ENCODE peak calls at places on chromosome 3, in eight cellular contexts. Z is AG09319, M is nephron progenitor cell, I is omental fat pad, B is OCI-LY7, T is neural crest cell, O is sigmoid colon, G is astrocyte of the spinal cord. E is an unnamed sample.

GRCh38 chr3:81723732-81724313 is 37.6 kb downstream of the GBE1 start:
- DNase-seq in I (no peak), Z (no peak), O (no peak), G (peak; percentile 69), M (no peak), B (no peak), T (no peak), E (no peak)

GRCh38 chr3:146350852-146351251 is 99.9 kb upstream of the PLSCR4 start:
- DNase-seq in M (no peak), O (no peak), G (no peak), I (no peak), Z (no peak), T (no peak), B (no peak), E (no peak)

GRCh38 chr3:106299300-106300098 is 430.7 kb upstream of the CBLB start:
- DNase-seq in G (peak; percentile 46), M (no peak), I (no peak), Z (peak; percentile 19), O (no peak), T (no peak), B (no peak), E (no peak)

GRCh38 chr3:168722091-168722490 is 626.4 kb upstream of the GOLIM4 start:
- DNase-seq in G (peak; percentile 39), O (no peak), I (no peak), Z (no peak), T (no peak), B (no peak), M (no peak), E (no peak)

GRCh38 chr3:5645311-5646029 is 458.0 kb downstream of the EDEM1 start:
- DNase-seq in Z (no peak), T (no peak), B (no peak), M (no peak), O (no peak), I (no peak), G (no peak), E (no peak)

GRCh38 chr3:163490119-163490518 is 1588.2 kb downstream of the SI start:
- DNase-seq in G (peak; percentile 28), I (no peak), O (no peak), M (peak; percentile 51), Z (peak; percentile 0), B (peak; percentile 21), T (peak; percentile 21), E (no peak)

GRCh38 chr3:134363381-134363755 is 10.9 kb downstream of the AMOTL2 start:
- DNase-seq in O (peak; percentile 57), M (no peak), T (no peak), G (no peak), B (no peak), I (no peak), Z (no peak), E (no peak)

GRCh38 chr3:184737063-184737462 is 25.2 kb upstream of the MAGEF1 start:
- DNase-seq in G (no peak), I (no peak), T (no peak), O (no peak), M (no peak), Z (no peak), B (no peak), E (peak; percentile 53)

GRCh38 chr3:136350557-136350956 is 100.4 kb downstream of the PCCB start:
- DNase-seq in B (no peak), M (no peak), G (peak; percentile 30), I (no peak), T (no peak), Z (no peak), O (no peak), E (no peak)

GRCh38 chr3:97935842-97936241 is 36.4 kb downstream of the RIOX2 start:
- DNase-seq in G (no peak), T (no peak), M (no peak), O (no peak), I (no peak), B (no peak), Z (no peak), E (no peak)

GRCh38 chr3:49411550-49411967 is 217 bp downstream of the RHOA start:
- DNase-seq in Z (no peak), G (no peak), M (peak; percentile 73), T (no peak), B (peak; percentile 77), O (peak; percentile 81), I (no peak), E (peak; percentile 85)

GRCh38 chr3:173876476-173876875 is 478.9 kb downstream of the NLGN1 start:
- DNase-seq in Z (no peak), M (no peak), B (no peak), G (no peak), I (no peak), O (no peak), T (no peak), E (no peak)

GRCh38 chr3:33644598-33644997 is 73.5 kb downstream of the CLASP2 start:
- DNase-seq in T (no peak), O (no peak), G (no peak), M (no peak), Z (no peak), I (no peak), B (no peak), E (no peak)

GRCh38 chr3:55626284-55626675 is 139.2 kb upstream of the WNT5A start:
- DNase-seq in Z (no peak), O (no peak), G (no peak), B (no peak), M (no peak), T (no peak), I (no peak), E (no peak)

GRCh38 chr3:14775574-14775973 is 43.2 kb upstream of the FGD5 start:
- DNase-seq in O (no peak), T (no peak), B (no peak), I (no peak), M (no peak), G (no peak), Z (no peak), E (no peak)

GRCh38 chr3:39136533-39137434 is 16.6 kb downstream of the CSRNP1 start:
- DNase-seq in Z (no peak), B (no peak), M (no peak), O (peak; percentile 64), T (no peak), I (no peak), G (no peak), E (no peak)

GRCh38 chr3:11001658-11002021 is 9.1 kb downstream of the SLC6A1 start:
- DNase-seq in I (no peak), T (no peak), M (no peak), G (no peak), Z (no peak), B (no peak), O (no peak), E (no peak)

GRCh38 chr3:129690406-129690805 is 83.9 kb upstream of the PLXND1 start:
- DNase-seq in O (no peak), M (peak; percentile 29), B (peak; percentile 78), G (peak; percentile 73), Z (no peak), T (peak; percentile 8), I (no peak), E (no peak)

GRCh38 chr3:158794936-158795518 is 6.8 kb upstream of the MFSD1 start:
- DNase-seq in T (no peak), Z (no peak), B (peak; percentile 61), M (no peak), O (no peak), G (peak; percentile 65), I (no peak), E (no peak)

GRCh38 chr3:57967590-57967989 is 40.6 kb upstream of the FLNB start:
- DNase-seq in G (no peak), I (no peak), Z (no peak), T (no peak), B (no peak), M (no peak), O (no peak), E (no peak)

GRCh38 chr3:123842711-123843110 is 41.4 kb downstream of the MYLK start:
- DNase-seq in M (no peak), T (no peak), G (no peak), O (no peak), B (no peak), I (no peak), Z (no peak), E (no peak)

DNA sequence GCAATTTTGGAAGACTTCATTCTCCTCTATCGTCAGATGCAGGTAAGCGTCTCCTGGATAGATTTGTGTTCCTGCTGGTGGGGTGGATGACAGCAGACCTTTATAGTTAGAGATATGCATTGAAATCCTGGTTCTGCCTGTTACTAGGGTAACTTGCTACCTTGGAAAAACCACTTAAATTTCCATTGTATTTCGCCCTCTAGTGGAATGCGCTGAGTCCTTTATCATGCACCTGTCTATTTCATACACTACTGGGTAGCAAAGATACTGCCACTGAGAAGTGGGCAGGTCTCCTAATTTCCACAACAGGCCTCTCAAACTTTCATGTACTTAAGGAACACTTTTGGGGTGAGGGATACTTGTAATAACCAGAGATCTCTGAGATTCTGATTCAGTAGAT is 209.5 kb upstream of the SUCLG2 start:
- DNase-seq in I (no peak), Z (no peak), B (peak; percentile 29), O (no peak), T (no peak), M (no peak), G (peak; percentile 3), E (no peak)
- TF ChIP-seq CTCF in I (no peak), Z (no peak), B (peak; percentile 74), O (no peak), T (peak; percentile 47), M (peak; percentile 24), G (peak; percentile 24), E (peak; percentile 52)

GRCh38 chr3:188617270-188617669 is 463.3 kb downstream of the LPP start:
- DNase-seq in B (no peak), T (no peak), M (no peak), Z (no peak), G (no peak), I (no peak), O (no peak), E (no peak)
- TF ChIP-seq CTCF in B (no peak), T (no peak), M (no peak), Z (no peak), G (no peak), I (no peak), O (no peak), E (no peak)

DNA sequence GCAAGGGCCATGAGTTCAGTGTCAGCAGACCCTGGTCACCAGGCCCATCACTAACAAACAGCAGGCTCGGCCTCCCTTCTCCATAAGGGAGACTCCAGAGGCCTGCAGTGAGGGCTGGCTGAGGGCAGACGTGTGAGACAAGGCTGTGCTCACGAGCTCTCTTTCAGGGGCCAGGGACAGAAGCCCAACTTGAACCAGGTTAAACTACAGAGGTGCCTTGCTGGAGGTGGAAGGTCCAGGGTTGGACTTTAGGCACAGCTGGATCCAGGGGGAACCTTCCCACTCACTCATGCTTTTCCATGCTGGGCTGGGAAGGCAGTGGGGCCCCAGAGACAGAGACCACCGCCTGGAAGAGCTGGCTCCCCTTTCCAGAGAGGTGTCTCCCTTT is 19.0 kb downstream of the CFAP100 start:
- DNase-seq in I (no peak), O (peak; percentile 19), B (no peak), T (no peak), G (no peak), M (no peak), Z (no peak), E (no peak)
- TF ChIP-seq CTCF in I (no peak), O (no peak), B (no peak), T (no peak), G (no peak), M (no peak), Z (no peak), E (no peak)

DNA sequence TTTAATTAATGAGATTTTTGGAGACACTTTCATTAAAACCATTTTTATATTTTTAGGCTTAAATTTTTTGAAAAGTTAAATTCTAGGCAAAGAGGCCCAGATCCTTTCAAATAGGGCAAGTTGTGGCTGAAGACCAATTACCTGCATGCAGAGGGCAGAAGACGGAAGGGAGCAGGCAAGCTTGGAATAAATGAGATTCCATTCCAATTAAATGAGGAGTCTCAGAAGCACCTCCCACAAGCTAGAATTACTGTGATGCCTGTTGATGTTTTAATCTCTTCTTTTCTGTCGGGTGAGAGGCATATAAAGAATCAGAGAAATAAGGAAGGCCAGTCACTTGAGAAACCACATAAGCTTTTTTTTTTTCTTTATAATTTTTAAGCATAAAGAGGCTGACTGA is 46.8 kb downstream of the KBTBD8 start:
- DNase-seq in Z (no peak), T (no peak), I (no peak), B (no peak), G (no peak), O (no peak), M (no peak), E (no peak)
- TF ChIP-seq CTCF in Z (no peak), T (no peak), I (no peak), B (no peak), G (no peak), O (no peak), M (no peak), E (no peak)

E was measured in osteocyte.